ENCODE peak calls at places on chromosome 1, in five cellular contexts. One of them, this sample, is unnamed.

GRCh38 chr1:67834246-67834877 is 1.1 kb upstream of the GNG12 start:
- DNase-seq in left ventricle myocardium inferior: no peak
- DNase-seq in lower leg skin: no peak
- DNase-seq in fibroblast of the aortic adventitia: no peak
- DNase-seq in heart right ventricle: no peak
- DNase-seq in this sample: no peak

GRCh38 chr1:27113861-27114260 is 41.1 kb downstream of the SLC9A1 start:
- DNase-seq in left ventricle myocardium inferior: no peak
- DNase-seq in lower leg skin: no peak
- DNase-seq in fibroblast of the aortic adventitia: no peak
- DNase-seq in heart right ventricle: no peak
- DNase-seq in this sample: no peak

GRCh38 chr1:116725798-116726197 is 28.4 kb upstream of the CD2 start:
- DNase-seq in left ventricle myocardium inferior: no peak
- DNase-seq in lower leg skin: no peak
- DNase-seq in fibroblast of the aortic adventitia: peak
- DNase-seq in heart right ventricle: no peak
- DNase-seq in this sample: no peak

GRCh38 chr1:172345077-172345476 is 75.4 kb upstream of the C1orf105 start:
- DNase-seq in left ventricle myocardium inferior: no peak
- DNase-seq in lower leg skin: no peak
- DNase-seq in fibroblast of the aortic adventitia: no peak
- DNase-seq in heart right ventricle: no peak
- DNase-seq in this sample: no peak

GRCh38 chr1:26706315-26706714 is 10.5 kb downstream of the ARID1A start:
- DNase-seq in left ventricle myocardium inferior: no peak
- DNase-seq in lower leg skin: no peak
- DNase-seq in fibroblast of the aortic adventitia: no peak
- DNase-seq in heart right ventricle: no peak
- DNase-seq in this sample: no peak

GRCh38 chr1:68448365-68448764 is 1.4 kb downstream of the RPE65 start:
- DNase-seq in left ventricle myocardium inferior: no peak
- DNase-seq in lower leg skin: no peak
- DNase-seq in fibroblast of the aortic adventitia: no peak
- DNase-seq in heart right ventricle: no peak
- DNase-seq in this sample: no peak

GRCh38 chr1:27968692-27969091 is 8.9 kb downstream of the XKR8 start:
- DNase-seq in left ventricle myocardium inferior: no peak
- DNase-seq in lower leg skin: peak
- DNase-seq in fibroblast of the aortic adventitia: peak
- DNase-seq in heart right ventricle: no peak
- DNase-seq in this sample: peak

GRCh38 chr1:241352401-241352800 is 4.6 kb downstream of the RGS7 start:
- DNase-seq in left ventricle myocardium inferior: no peak
- DNase-seq in lower leg skin: no peak
- DNase-seq in fibroblast of the aortic adventitia: no peak
- DNase-seq in heart right ventricle: no peak
- DNase-seq in this sample: no peak

GRCh38 chr1:62682531-62682930 is 5.7 kb downstream of the DOCK7 start:
- DNase-seq in left ventricle myocardium inferior: no peak
- DNase-seq in lower leg skin: no peak
- DNase-seq in fibroblast of the aortic adventitia: peak
- DNase-seq in heart right ventricle: no peak
- DNase-seq in this sample: no peak

GRCh38 chr1:210367561-210367960 is 38.9 kb downstream of the HHAT start:
- DNase-seq in left ventricle myocardium inferior: no peak
- DNase-seq in lower leg skin: no peak
- DNase-seq in fibroblast of the aortic adventitia: no peak
- DNase-seq in heart right ventricle: no peak
- DNase-seq in this sample: no peak

GRCh38 chr1:45225598-45225997 is 19.2 kb upstream of the ZSWIM5 start:
- DNase-seq in left ventricle myocardium inferior: no peak
- DNase-seq in lower leg skin: no peak
- DNase-seq in fibroblast of the aortic adventitia: no peak
- DNase-seq in heart right ventricle: no peak
- DNase-seq in this sample: no peak

GRCh38 chr1:105793541-105794146 is 1262.8 kb upstream of the PRMT6 start:
- DNase-seq in left ventricle myocardium inferior: no peak
- DNase-seq in lower leg skin: no peak
- DNase-seq in fibroblast of the aortic adventitia: no peak
- DNase-seq in heart right ventricle: no peak
- DNase-seq in this sample: peak

GRCh38 chr1:150881331-150882070 is 5.1 kb upstream of the ARNT start:
- DNase-seq in left ventricle myocardium inferior: no peak
- DNase-seq in lower leg skin: peak
- DNase-seq in fibroblast of the aortic adventitia: peak
- DNase-seq in heart right ventricle: no peak
- DNase-seq in this sample: no peak

GRCh38 chr1:64090436-64090835 is 113.0 kb upstream of the UBE2U start:
- DNase-seq in left ventricle myocardium inferior: no peak
- DNase-seq in lower leg skin: no peak
- DNase-seq in fibroblast of the aortic adventitia: no peak
- DNase-seq in heart right ventricle: no peak
- DNase-seq in this sample: no peak

GRCh38 chr1:17829579-17829978 is 74.4 kb downstream of the ACTL8 start:
- DNase-seq in left ventricle myocardium inferior: peak
- DNase-seq in lower leg skin: no peak
- DNase-seq in fibroblast of the aortic adventitia: no peak
- DNase-seq in heart right ventricle: peak
- DNase-seq in this sample: no peak

GRCh38 chr1:22900451-22900850 is 72.2 kb downstream of the LACTBL1 start:
- DNase-seq in left ventricle myocardium inferior: no peak
- DNase-seq in lower leg skin: no peak
- DNase-seq in fibroblast of the aortic adventitia: no peak
- DNase-seq in heart right ventricle: no peak
- DNase-seq in this sample: no peak

DNA sequence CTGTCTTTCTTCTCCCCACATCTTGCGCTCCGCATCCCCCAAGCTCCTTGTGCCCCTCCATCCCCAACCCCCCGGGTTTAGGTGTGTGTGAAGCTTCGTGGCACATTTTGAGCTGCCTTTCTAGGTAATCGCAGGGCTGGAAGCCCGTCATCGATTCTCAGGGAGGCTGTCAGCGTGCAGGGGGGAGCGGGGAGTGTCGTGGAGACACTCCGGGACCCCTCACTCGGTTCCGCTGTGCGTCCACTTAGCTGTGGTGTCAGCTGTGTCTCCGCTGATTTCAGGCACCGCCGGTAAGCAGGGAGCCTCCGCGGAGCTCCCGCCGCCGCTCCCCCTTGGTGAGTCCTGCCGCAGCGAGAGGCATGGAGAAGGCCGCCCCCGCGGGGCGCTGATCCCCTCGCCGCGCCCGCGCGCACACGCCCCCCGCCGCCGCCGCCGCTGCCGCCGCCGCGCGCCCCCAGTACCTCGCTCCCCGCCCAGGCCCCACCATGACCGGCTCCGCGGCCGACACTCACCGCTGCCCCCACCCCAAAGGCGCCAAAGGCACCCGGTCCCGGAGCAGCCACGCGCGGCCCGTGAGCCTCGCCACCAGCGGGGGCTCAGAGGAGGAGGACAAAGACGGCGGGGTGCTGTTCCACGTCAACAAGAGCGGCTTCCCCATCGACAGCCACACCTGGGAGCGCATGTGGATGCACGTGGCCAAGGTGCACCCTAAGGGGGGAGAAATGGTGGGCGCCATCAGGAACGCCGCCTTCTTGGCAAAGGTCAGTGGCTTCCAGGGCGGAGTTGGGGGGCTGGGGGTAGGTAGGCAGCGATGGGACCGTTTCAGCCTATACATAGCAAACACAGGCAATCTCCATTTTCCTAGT is 950 bp downstream of the VASH2 start:
- DNase-seq in left ventricle myocardium inferior: no peak
- DNase-seq in lower leg skin: no peak
- DNase-seq in fibroblast of the aortic adventitia: no peak
- DNase-seq in heart right ventricle: no peak
- DNase-seq in this sample: no peak
- H3K4me3 ChIP-seq in left ventricle myocardium inferior: peak
- H3K4me3 ChIP-seq in lower leg skin: peak
- H3K4me3 ChIP-seq in fibroblast of the aortic adventitia: peak
- H3K4me3 ChIP-seq in heart right ventricle: peak
- H3K4me3 ChIP-seq in this sample: peak

GRCh38 chr1:11858968-11859871 is 475 bp upstream of the NPPB start:
- DNase-seq in left ventricle myocardium inferior: peak
- DNase-seq in lower leg skin: no peak
- DNase-seq in fibroblast of the aortic adventitia: peak
- DNase-seq in heart right ventricle: peak
- DNase-seq in this sample: no peak
- TF ChIP-seq CTCF in left ventricle myocardium inferior: peak
- TF ChIP-seq CTCF in lower leg skin: no peak
- TF ChIP-seq CTCF in fibroblast of the aortic adventitia: peak
- TF ChIP-seq CTCF in heart right ventricle: peak
- TF ChIP-seq CTCF in this sample: peak

GRCh38 chr1:208235983-208236761 is 8.0 kb downstream of the PLXNA2 start:
- DNase-seq in left ventricle myocardium inferior: peak
- DNase-seq in lower leg skin: no peak
- DNase-seq in fibroblast of the aortic adventitia: peak
- DNase-seq in heart right ventricle: peak
- DNase-seq in this sample: no peak
- H3K4me3 ChIP-seq in left ventricle myocardium inferior: peak
- H3K4me3 ChIP-seq in lower leg skin: no peak
- H3K4me3 ChIP-seq in fibroblast of the aortic adventitia: no peak
- H3K4me3 ChIP-seq in heart right ventricle: no peak
- H3K4me3 ChIP-seq in this sample: no peak

DNA sequence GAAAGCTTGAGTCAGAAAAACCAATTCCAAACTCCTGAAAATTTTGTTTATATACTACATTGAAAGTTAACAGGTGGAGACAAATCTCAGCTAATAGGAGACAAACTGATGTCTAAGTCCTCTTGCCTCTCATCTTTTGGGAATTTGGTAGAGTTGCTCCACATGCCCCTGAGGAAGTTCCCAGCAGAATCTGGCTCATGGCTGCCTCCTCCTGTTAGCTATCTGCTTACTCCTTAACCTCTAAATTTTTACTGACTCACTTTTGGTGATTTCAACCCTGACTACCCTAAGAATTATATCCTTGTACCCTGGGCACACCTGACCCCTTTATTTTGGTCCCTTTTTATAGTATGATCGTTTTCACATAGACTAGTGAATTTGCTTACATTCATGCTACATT is 633.7 kb upstream of the USP24 start:
- DNase-seq in left ventricle myocardium inferior: no peak
- DNase-seq in lower leg skin: no peak
- DNase-seq in fibroblast of the aortic adventitia: peak
- DNase-seq in heart right ventricle: no peak
- DNase-seq in this sample: no peak
- TF ChIP-seq CTCF in left ventricle myocardium inferior: peak
- TF ChIP-seq CTCF in lower leg skin: no peak
- TF ChIP-seq CTCF in fibroblast of the aortic adventitia: peak
- TF ChIP-seq CTCF in heart right ventricle: no peak
- TF ChIP-seq CTCF in this sample: peak

DNA sequence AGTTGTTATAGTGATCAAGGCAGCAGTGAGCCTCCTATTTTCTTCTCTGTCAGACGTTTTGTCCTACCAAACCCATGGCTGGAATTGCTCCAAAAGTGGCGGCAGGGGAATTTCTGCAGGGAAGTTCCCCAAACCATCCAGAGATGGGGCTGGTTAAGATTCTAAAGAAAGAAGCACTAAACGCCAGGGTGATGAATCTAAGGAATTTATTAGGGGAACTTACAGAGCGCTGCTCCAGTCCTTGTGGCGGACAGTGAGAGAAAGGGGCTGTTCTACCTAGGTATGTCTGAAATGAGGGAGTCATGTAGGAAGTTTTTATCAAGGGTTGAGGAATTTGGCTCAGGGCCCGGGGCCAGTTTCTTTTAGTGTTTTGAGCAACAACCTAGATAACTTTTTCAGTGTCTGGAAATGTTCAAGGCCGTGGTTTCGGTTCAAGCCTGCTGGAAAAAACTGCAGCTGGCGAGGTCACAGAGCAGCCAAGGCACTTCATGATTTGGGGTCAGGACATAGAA is 222.4 kb upstream of the B3GALT2 start:
- DNase-seq in left ventricle myocardium inferior: peak
- DNase-seq in lower leg skin: peak
- DNase-seq in fibroblast of the aortic adventitia: peak
- DNase-seq in heart right ventricle: peak
- DNase-seq in this sample: peak
- H3K4me3 ChIP-seq in left ventricle myocardium inferior: peak
- H3K4me3 ChIP-seq in lower leg skin: no peak
- H3K4me3 ChIP-seq in fibroblast of the aortic adventitia: no peak
- H3K4me3 ChIP-seq in heart right ventricle: no peak
- H3K4me3 ChIP-seq in this sample: peak

GRCh38 chr1:100566300-100566699 is 28.4 kb downstream of the GPR88 start:
- DNase-seq in left ventricle myocardium inferior: no peak
- DNase-seq in lower leg skin: no peak
- DNase-seq in fibroblast of the aortic adventitia: no peak
- DNase-seq in heart right ventricle: no peak
- DNase-seq in this sample: no peak
- TF ChIP-seq CTCF in left ventricle myocardium inferior: no peak
- TF ChIP-seq CTCF in lower leg skin: no peak
- TF ChIP-seq CTCF in fibroblast of the aortic adventitia: no peak
- TF ChIP-seq CTCF in heart right ventricle: no peak
- TF ChIP-seq CTCF in this sample: no peak

GRCh38 chr1:152110365-152110859 is 4.8 kb downstream of the TCHH start:
- DNase-seq in left ventricle myocardium inferior: peak
- DNase-seq in lower leg skin: no peak
- DNase-seq in fibroblast of the aortic adventitia: peak
- DNase-seq in heart right ventricle: peak
- DNase-seq in this sample: no peak

GRCh38 chr1:152108899-152109222 is 6.4 kb downstream of the TCHH start:
- DNase-seq in left ventricle myocardium inferior: no peak
- DNase-seq in lower leg skin: no peak
- DNase-seq in fibroblast of the aortic adventitia: no peak
- DNase-seq in heart right ventricle: no peak
- DNase-seq in this sample: no peak

GRCh38 chr1:152109998-152110294 is 5.3 kb downstream of the TCHH start:
- DNase-seq in left ventricle myocardium inferior: no peak
- DNase-seq in lower leg skin: no peak
- DNase-seq in fibroblast of the aortic adventitia: no peak
- DNase-seq in heart right ventricle: no peak
- DNase-seq in this sample: no peak

GRCh38 chr1:152107984-152108898 is 7.0 kb downstream of the TCHH start:
- DNase-seq in left ventricle myocardium inferior: peak
- DNase-seq in lower leg skin: no peak
- DNase-seq in fibroblast of the aortic adventitia: peak
- DNase-seq in heart right ventricle: peak
- DNase-seq in this sample: no peak

DNA sequence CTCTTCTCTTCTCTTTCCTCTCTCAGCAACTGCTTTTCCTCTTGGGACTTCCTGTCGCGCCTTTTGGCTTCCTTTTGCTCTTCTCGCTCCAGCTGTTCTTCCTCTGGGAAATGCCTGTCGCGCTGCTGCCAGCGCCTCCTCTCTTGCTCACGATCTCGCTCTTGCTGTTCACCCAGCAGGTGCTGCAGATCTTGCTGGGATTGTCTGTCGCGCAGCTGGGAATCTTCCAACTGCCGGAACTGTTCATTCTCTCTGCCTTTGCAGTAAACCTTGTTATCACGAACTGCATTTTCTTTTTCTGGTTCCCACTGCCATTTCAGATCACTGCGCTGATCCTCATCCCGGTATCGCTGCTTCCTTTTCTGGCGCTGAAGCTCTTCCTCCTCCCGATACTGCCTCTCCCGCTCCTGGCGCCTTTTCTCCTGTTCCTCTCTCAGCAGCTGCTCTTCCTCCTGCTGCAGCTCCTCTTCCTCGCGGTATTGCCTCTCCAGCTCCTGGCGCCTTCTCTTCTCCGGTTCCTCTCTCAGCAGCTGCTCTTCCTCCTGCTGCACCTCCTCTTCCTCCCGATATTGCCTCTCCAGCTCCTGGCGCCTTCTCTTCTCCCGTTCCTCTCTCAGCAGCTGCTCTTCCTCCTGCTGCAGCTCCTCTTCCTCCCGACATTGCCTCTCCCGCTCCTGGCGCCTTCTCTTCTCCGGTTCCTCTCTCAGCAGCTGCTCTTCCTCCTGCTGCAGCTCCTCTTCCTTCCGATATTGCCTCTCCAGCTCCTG is 5.8 kb downstream of the TCHH start:
- DNase-seq in left ventricle myocardium inferior: no peak
- DNase-seq in lower leg skin: no peak
- DNase-seq in fibroblast of the aortic adventitia: peak
- DNase-seq in heart right ventricle: peak
- DNase-seq in this sample: no peak
- H3K4me3 ChIP-seq in left ventricle myocardium inferior: peak
- H3K4me3 ChIP-seq in lower leg skin: peak
- H3K4me3 ChIP-seq in fibroblast of the aortic adventitia: peak
- H3K4me3 ChIP-seq in heart right ventricle: no peak
- H3K4me3 ChIP-seq in this sample: peak